ENCODE peak calls at places on chromosomes 6 and 20, in five cellular contexts. Y is RWPE1, I is heart left ventricle, V is left ventricle myocardium inferior, K is pancreas. W is an unnamed sample.
A peak's percentile ranks its signal among the peaks of the same experiment; 100 is the strongest.

GRCh38 chr6:13177617-13178506 is 150.5 kb downstream of the TBC1D7 start:
- DNase-seq in Y (no peak), I (no peak), V (no peak), K (no peak), W (no peak)

GRCh38 chr6:158654498-158654897 is 4.6 kb downstream of the SYTL3 start:
- DNase-seq in Y (no peak), I (peak; percentile 79), V (peak; percentile 82), K (no peak), W (peak; percentile 61)

GRCh38 chr20:56443654-56444540 is 24.5 kb upstream of the RTF2 start:
- DNase-seq in Y (no peak), I (peak; percentile 46), V (peak; percentile 40), K (no peak), W (no peak)

GRCh38 chr6:163985710-163986109 is 571.2 kb downstream of the QKI start:
- DNase-seq in Y (no peak), I (no peak), V (no peak), K (no peak), W (no peak)

GRCh38 chr20:61426361-61426760 is 174.3 kb downstream of the CDH4 start:
- DNase-seq in Y (peak; percentile 62), I (no peak), V (no peak), K (no peak), W (no peak)

GRCh38 chr20:14712302-14712739 is 374.9 kb upstream of the FLRT3 start:
- DNase-seq in Y (peak; percentile 93), I (no peak), V (no peak), K (no peak), W (no peak)

GRCh38 chr6:7479801-7480266 is 61.6 kb upstream of the DSP start:
- DNase-seq in Y (peak; percentile 95), I (no peak), V (no peak), K (no peak), W (no peak)

GRCh38 chr6:2921520-2922115 is 18.5 kb upstream of the SERPINB9 start:
- DNase-seq in Y (no peak), I (no peak), V (no peak), K (no peak), W (no peak)

GRCh38 chr20:17568972-17569471 is 853 bp upstream of the DSTN start:
- DNase-seq in Y (peak; percentile 94), I (peak; percentile 89), V (peak; percentile 87), K (peak; percentile 87), W (peak; percentile 82)

GRCh38 chr6:21582651-21583050 is 10.9 kb upstream of the SOX4 start:
- DNase-seq in Y (no peak), I (no peak), V (no peak), K (no peak), W (no peak)

GRCh38 chr6:163637524-163637923 is 223.0 kb downstream of the QKI start:
- DNase-seq in Y (no peak), I (no peak), V (no peak), K (no peak), W (no peak)

GRCh38 chr6:43972915-43973304 is 154.3 kb downstream of the MRPL14 start:
- DNase-seq in Y (peak; percentile 43), I (peak; percentile 82), V (peak; percentile 87), K (no peak), W (peak; percentile 42)

GRCh38 chr6:137868721-137869631 is 1.9 kb downstream of the TNFAIP3 start:
- DNase-seq in Y (no peak), I (no peak), V (no peak), K (no peak), W (no peak)

GRCh38 chr6:43668151-43669028 is 19.2 kb downstream of the MRPS18A start:
- DNase-seq in Y (no peak), I (peak; percentile 59), V (peak; percentile 61), K (peak; percentile 76), W (no peak)

GRCh38 chr6:74931567-74931966 is 274.3 kb downstream of the COL12A1 start:
- DNase-seq in Y (no peak), I (no peak), V (no peak), K (no peak), W (no peak)

GRCh38 chr20:46622125-46622524 is 29.1 kb downstream of the SLC13A3 start:
- DNase-seq in Y (no peak), I (no peak), V (no peak), K (no peak), W (no peak)

GRCh38 chr6:28725274-28725809 is 198.4 kb downstream of the TRIM27 start:
- DNase-seq in Y (no peak), I (no peak), V (no peak), K (no peak), W (no peak)

GRCh38 chr6:111087871-111088667 is 766 bp downstream of the SLC16A10 start:
- DNase-seq in Y (peak; percentile 18), I (no peak), V (peak; percentile 19), K (peak; percentile 68), W (no peak)

GRCh38 chr6:63272397-63272796 is 47.4 kb downstream of the LGSN start:
- DNase-seq in Y (peak; percentile 25), I (no peak), V (no peak), K (no peak), W (no peak)

GRCh38 chr20:17513956-17514355 is 17.2 kb downstream of the BFSP1 start:
- DNase-seq in Y (no peak), I (no peak), V (no peak), K (no peak), W (no peak)

GRCh38 chr20:23145281-23145700 is 59.2 kb upstream of the CD93 start:
- DNase-seq in Y (no peak), I (no peak), V (no peak), K (no peak), W (no peak)

GRCh38 chr6:113401231-113401630 is 455.9 kb upstream of the MARCKS start:
- DNase-seq in Y (no peak), I (no peak), V (no peak), K (no peak), W (no peak)

GRCh38 chr20:21046413-21047070 is 59.6 kb downstream of the LINC00237 start:
- DNase-seq in Y (no peak), I (no peak), V (no peak), K (no peak), W (no peak)

GRCh38 chr20:21047981-21048380 is 58.2 kb downstream of the LINC00237 start:
- DNase-seq in Y (no peak), I (no peak), V (no peak), K (no peak), W (no peak)

GRCh38 chr20:21052241-21052640 is 53.9 kb downstream of the LINC00237 start:
- DNase-seq in Y (no peak), I (no peak), V (no peak), K (no peak), W (no peak)

GRCh38 chr20:21050710-21051109 is 55.4 kb downstream of the LINC00237 start:
- DNase-seq in Y (no peak), I (no peak), V (no peak), K (no peak), W (no peak)

GRCh38 chr20:21048841-21049273 is 57.3 kb downstream of the LINC00237 start:
- DNase-seq in Y (peak; percentile 57), I (no peak), V (peak; percentile 20), K (peak; percentile 65), W (no peak)
- TF ChIP-seq CTCF in Y (peak; percentile 57), I (peak; percentile 48), V (peak; percentile 61), K (peak; percentile 38), W (peak; percentile 71)

DNA sequence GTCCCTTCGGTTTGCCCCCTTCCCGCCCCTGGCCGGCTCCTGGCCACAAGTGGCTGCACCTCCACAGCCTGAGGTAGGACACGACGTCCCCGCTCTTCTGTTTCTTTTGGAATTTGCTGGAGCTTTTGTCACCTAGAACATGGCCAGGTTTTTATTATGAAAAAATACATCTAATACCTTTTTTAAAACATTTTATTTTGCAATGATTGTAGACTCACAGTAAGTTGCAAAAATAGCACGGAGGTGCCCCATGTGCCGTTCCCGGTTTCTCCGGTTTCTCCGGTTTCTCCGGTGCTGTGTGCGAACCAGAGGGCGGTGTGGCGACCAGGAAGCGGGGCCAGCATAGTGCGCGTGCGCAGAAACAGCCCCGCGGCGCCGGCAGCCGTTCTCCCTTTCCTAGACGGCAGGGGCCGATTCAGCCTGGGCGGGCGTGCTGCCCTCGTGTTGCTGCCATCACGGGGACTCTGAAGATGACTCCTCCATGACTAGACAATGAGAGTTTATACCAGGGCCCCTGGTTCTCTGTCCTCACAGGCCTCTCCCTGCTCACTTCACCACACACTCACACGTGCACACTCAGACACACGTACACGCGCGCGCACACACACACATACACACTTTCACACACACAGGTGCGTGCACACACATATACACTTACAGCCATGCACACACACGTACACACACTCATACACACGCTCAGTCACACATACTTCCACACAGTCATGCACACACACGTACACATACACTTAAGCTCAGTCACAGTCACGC is 102.1 kb downstream of the TMEM242 start:
- DNase-seq in Y (peak; percentile 89), I (peak; percentile 84), V (peak; percentile 84), K (peak; percentile 96), W (peak; percentile 89)
- TF ChIP-seq CTCF in Y (no peak), I (peak; percentile 52), V (peak; percentile 41), K (no peak), W (peak; percentile 16)

GRCh38 chr20:38557174-38557573 is 23.8 kb upstream of the ADIG start:
- DNase-seq in Y (no peak), I (no peak), V (no peak), K (no peak), W (no peak)

GRCh38 chr20:38554986-38555385 is 26.0 kb upstream of the ADIG start:
- DNase-seq in Y (no peak), I (no peak), V (no peak), K (no peak), W (no peak)

GRCh38 chr20:38551056-38551626 is 29.9 kb upstream of the ADIG start:
- DNase-seq in Y (no peak), I (no peak), V (no peak), K (no peak), W (no peak)

GRCh38 chr20:38559764-38560163 is 21.2 kb upstream of the ADIG start:
- DNase-seq in Y (no peak), I (no peak), V (no peak), K (no peak), W (no peak)

GRCh38 chr20:38555395-38555794 is 25.6 kb upstream of the ADIG start:
- DNase-seq in Y (no peak), I (no peak), V (no peak), K (no peak), W (no peak)
- TF ChIP-seq CTCF in Y (no peak), I (no peak), V (no peak), K (no peak), W (no peak)

GRCh38 chr20:37285664-37286374 is 3.6 kb upstream of the MANBAL start:
- DNase-seq in Y (no peak), I (no peak), V (no peak), K (no peak), W (no peak)

GRCh38 chr20:37279820-37280219 is 9.6 kb upstream of the MANBAL start:
- DNase-seq in Y (no peak), I (no peak), V (no peak), K (no peak), W (no peak)

GRCh38 chr20:37283530-37284195 is 5.8 kb upstream of the MANBAL start:
- DNase-seq in Y (no peak), I (no peak), V (no peak), K (no peak), W (no peak)

GRCh38 chr20:37284691-37285124 is 4.7 kb upstream of the MANBAL start:
- DNase-seq in Y (no peak), I (no peak), V (no peak), K (no peak), W (no peak)

DNA sequence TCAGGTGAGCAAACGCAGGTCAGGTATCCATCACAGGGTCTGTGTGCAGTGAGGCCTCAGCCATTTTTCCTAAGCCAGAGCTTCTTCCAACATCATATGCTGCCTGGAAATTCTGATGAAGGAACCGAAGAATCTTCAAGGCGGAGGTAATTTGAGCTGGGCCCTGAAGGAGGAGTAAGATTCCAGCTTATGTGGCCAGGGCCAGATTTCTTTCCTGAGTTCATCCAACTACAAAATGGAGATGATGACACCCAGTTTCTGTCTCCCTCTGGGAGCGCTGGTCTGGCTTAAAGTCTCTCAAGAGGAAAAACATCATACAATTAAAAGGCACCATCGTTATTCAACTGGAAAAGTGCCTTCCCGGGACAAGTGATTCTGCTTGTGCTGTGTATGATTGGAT is 6.9 kb upstream of the MANBAL start:
- DNase-seq in Y (peak; percentile 73), I (no peak), V (no peak), K (no peak), W (no peak)
- TF ChIP-seq CTCF in Y (no peak), I (peak; percentile 27), V (peak; percentile 37), K (no peak), W (peak; percentile 50)

W was measured in type B pancreatic cell.